ENCODE peak calls at places on chromosome 19, in eight cellular contexts. J is cardiac fibroblast, D is Caco-2, H is AG10803, R is BE2C, X is hepatocyte, B is fibroblast of mammary gland, M is fibroblast of lung. E is an unnamed sample.
A peak's percentile ranks its signal among the peaks of the same experiment; 100 is the strongest.

GRCh38 chr19:5281588-5281987 is 59.0 kb downstream of the PTPRS start:
- DNase-seq in J (no peak), D (no peak), H (peak; percentile 40), R (no peak), X (no peak), B (no peak), M (no peak), E (peak; percentile 14)

GRCh38 chr19:15180451-15181390 is 20.1 kb downstream of the NOTCH3 start:
- DNase-seq in J (no peak), D (peak; percentile 48), H (no peak), R (peak; percentile 68), X (no peak), B (no peak), M (no peak), E (no peak)

GRCh38 chr19:3725640-3726310 is 17.6 kb downstream of the TJP3 start:
- DNase-seq in J (no peak), D (no peak), H (no peak), R (no peak), X (peak; percentile 58), B (no peak), M (peak; percentile 12), E (no peak)

GRCh38 chr19:5031231-5032100 is 62.6 kb downstream of the KDM4B start:
- DNase-seq in J (peak; percentile 80), D (peak; percentile 91), H (peak; percentile 63), R (peak; percentile 87), X (peak; percentile 89), B (peak; percentile 73), M (peak; percentile 56), E (peak; percentile 74)

GRCh38 chr19:16737909-16738308 is 18.3 kb downstream of the NWD1 start:
- DNase-seq in J (no peak), D (no peak), H (no peak), R (no peak), X (peak; percentile 47), B (no peak), M (no peak), E (peak; percentile 15)

GRCh38 chr19:5045956-5046338 is 77.0 kb downstream of the KDM4B start:
- DNase-seq in J (no peak), D (no peak), H (no peak), R (no peak), X (no peak), B (no peak), M (no peak), E (no peak)

GRCh38 chr19:16203256-16204004 is 5.7 kb downstream of the AP1M1 start:
- DNase-seq in J (no peak), D (no peak), H (no peak), R (no peak), X (no peak), B (no peak), M (no peak), E (no peak)

GRCh38 chr19:44587863-44588752 is 25.3 kb upstream of the IGSF23 start:
- DNase-seq in J (peak; percentile 90), D (peak; percentile 72), H (peak; percentile 94), R (no peak), X (peak; percentile 55), B (peak; percentile 85), M (peak; percentile 95), E (peak; percentile 96)

GRCh38 chr19:48170817-48171347 is 402 bp downstream of the ZSWIM9 start:
- DNase-seq in J (no peak), D (no peak), H (no peak), R (no peak), X (no peak), B (no peak), M (no peak), E (no peak)

GRCh38 chr19:2212861-2213711 is 23.0 kb downstream of the PLEKHJ1 start:
- DNase-seq in J (no peak), D (peak; percentile 40), H (no peak), R (no peak), X (peak; percentile 77), B (no peak), M (no peak), E (no peak)

GRCh38 chr19:42323852-42324654 is 1.4 kb upstream of the MEGF8 start:
- DNase-seq in J (no peak), D (no peak), H (no peak), R (no peak), X (no peak), B (no peak), M (no peak), E (no peak)

GRCh38 chr19:30060872-30061556 is 119.0 kb downstream of the URI1 start:
- DNase-seq in J (no peak), D (no peak), H (no peak), R (no peak), X (no peak), B (no peak), M (no peak), E (no peak)

GRCh38 chr19:9070066-9070465 is 16.8 kb upstream of the OR1M1 start:
- DNase-seq in J (no peak), D (no peak), H (no peak), R (no peak), X (no peak), B (no peak), M (peak; percentile 19), E (no peak)

GRCh38 chr19:1363599-1363998 is 20.1 kb upstream of the NDUFS7 start:
- DNase-seq in J (no peak), D (no peak), H (no peak), R (no peak), X (no peak), B (no peak), M (no peak), E (no peak)

GRCh38 chr19:33304760-33305647 is 2.7 kb upstream of the CEBPA start:
- DNase-seq in J (no peak), D (peak; percentile 60), H (no peak), R (no peak), X (peak; percentile 58), B (no peak), M (no peak), E (no peak)

GRCh38 chr19:36564391-36564790 is 8.7 kb downstream of the ZNF529 start:
- DNase-seq in J (no peak), D (no peak), H (no peak), R (no peak), X (no peak), B (no peak), M (peak; percentile 59), E (no peak)

GRCh38 chr19:24101459-24102122 is 14.6 kb downstream of the ZNF254 start:
- DNase-seq in J (peak; percentile 23), D (no peak), H (no peak), R (no peak), X (no peak), B (peak; percentile 4), M (peak; percentile 33), E (no peak)

GRCh38 chr19:804419-805160 is 7.3 kb downstream of the PTBP1 start:
- DNase-seq in J (no peak), D (no peak), H (no peak), R (no peak), X (no peak), B (no peak), M (no peak), E (no peak)

GRCh38 chr19:54955356-54955755 is 8.0 kb upstream of the NLRP7 start:
- DNase-seq in J (no peak), D (no peak), H (no peak), R (no peak), X (no peak), B (peak; percentile 1), M (peak; percentile 80), E (no peak)

GRCh38 chr19:54959840-54960239 is 6.3 kb upstream of the NLRP2 start:
- DNase-seq in J (no peak), D (no peak), H (no peak), R (no peak), X (no peak), B (no peak), M (no peak), E (no peak)
- H3K4me3 ChIP-seq in J (no peak overlapping the region), D (no peak overlapping the region), H (no peak overlapping the region), R (no peak overlapping the region), X (no peak overlapping the region), B (no peak overlapping the region), M (no peak overlapping the region), E (no peak overlapping the region)

GRCh38 chr19:12723643-12724426 is at the start of gene TNPO2:
- DNase-seq in J (peak; percentile 64), D (peak; percentile 76), H (peak; percentile 46), R (peak; percentile 87), X (peak; percentile 69), B (peak; percentile 64), M (peak; percentile 71), E (peak; percentile 57)
- H3K4me3 ChIP-seq in J (peak within 1 kb of the TSS; percentile 78), D (peak within 1 kb of the TSS; percentile 92), H (peak within 1 kb of the TSS; percentile 86), R (peak within 1 kb of the TSS; percentile 93), X (peak within 1 kb of the TSS; percentile 56), B (peak within 1 kb of the TSS; percentile 93), M (peak within 1 kb of the TSS; percentile 67), E (peak within 1 kb of the TSS; percentile 84)

GRCh38 chr19:13055213-13056051 is 47.2 kb downstream of the LYL1 start:
- DNase-seq in J (peak; percentile 90), D (no peak), H (peak; percentile 97), R (peak; percentile 69), X (peak; percentile 89), B (peak; percentile 86), M (peak; percentile 97), E (peak; percentile 96)

GRCh38 chr19:13054605-13055212 is 47.9 kb downstream of the LYL1 start:
- DNase-seq in J (no peak), D (no peak), H (no peak), R (no peak), X (no peak), B (no peak), M (no peak), E (no peak)

GRCh38 chr19:13053238-13053637 is 49.4 kb downstream of the LYL1 start:
- DNase-seq in J (no peak), D (no peak), H (peak; percentile 79), R (no peak), X (no peak), B (peak; percentile 29), M (peak; percentile 28), E (peak; percentile 78)

GRCh38 chr19:13052447-13053232 is 50.0 kb downstream of the LYL1 start:
- DNase-seq in J (no peak), D (no peak), H (no peak), R (no peak), X (no peak), B (no peak), M (no peak), E (no peak)

DNA sequence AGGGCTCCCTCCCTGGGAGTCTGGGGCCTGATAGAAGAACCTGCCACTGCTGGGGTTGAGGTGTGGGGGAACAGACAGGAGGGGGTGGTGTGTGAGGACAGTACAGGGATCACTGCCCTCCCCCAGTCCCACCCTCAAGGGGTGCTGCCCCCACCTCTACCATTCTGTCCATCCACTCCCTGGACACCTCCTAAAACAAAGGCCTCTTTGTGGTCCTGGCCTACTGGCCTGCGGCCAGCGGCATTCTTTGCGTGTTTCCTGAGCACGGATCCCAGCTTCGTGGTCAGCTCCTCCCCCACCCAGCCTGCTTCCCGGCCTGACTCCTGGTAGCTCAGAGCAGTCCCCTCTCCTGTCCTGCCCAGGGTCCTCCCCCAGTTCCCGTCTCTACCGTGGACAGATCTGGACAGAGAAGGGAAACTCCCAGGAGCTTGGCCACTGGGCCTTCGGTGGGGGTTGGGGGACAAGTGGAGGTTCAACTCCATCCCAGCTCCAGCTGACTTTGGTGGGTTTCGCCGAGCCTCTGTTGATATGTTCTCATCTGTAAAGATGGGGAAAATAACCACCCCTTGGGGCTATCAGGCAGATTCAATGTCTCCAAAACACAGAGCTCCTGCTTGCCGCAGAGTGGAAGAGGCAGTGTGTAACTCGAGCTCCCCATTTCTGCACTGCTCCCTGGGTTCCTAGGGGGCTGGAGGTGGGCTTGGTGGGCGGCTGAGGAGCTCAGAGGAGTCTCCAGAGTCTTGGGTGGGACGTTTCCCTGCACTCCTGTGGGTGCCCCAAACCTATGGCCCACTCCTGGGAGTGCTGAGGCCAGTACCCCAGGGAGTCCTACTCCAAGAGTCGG is 48.7 kb downstream of the LYL1 start:
- DNase-seq in J (peak; percentile 95), D (peak; percentile 29), H (peak; percentile 98), R (no peak), X (peak; percentile 85), B (peak; percentile 84), M (peak; percentile 98), E (peak; percentile 97)
- H3K4me3 ChIP-seq in J (no peak overlapping the region), D (no peak overlapping the region), H (peak overlapping the region; percentile 34), R (no peak overlapping the region), X (no peak overlapping the region), B (no peak overlapping the region), M (peak overlapping the region; percentile 24), E (peak overlapping the region; percentile 17)

GRCh38 chr19:50722248-50723013 is 733 bp upstream of the CLEC11A start:
- DNase-seq in J (no peak), D (no peak), H (peak; percentile 18), R (no peak), X (no peak), B (peak; percentile 35), M (no peak), E (no peak)
- H3K4me3 ChIP-seq in J (peak overlapping the region; percentile 61), D (no peak overlapping the region), H (peak overlapping the region; percentile 77), R (no peak overlapping the region), X (no peak overlapping the region), B (peak overlapping the region; percentile 74), M (peak overlapping the region; percentile 80), E (peak overlapping the region; percentile 90)